ENCODE peak calls at places on chromosomes 4 and X, in ten cellular contexts. C, Z, D, O, F, U, H, W, K and P are unnamed samples.

GRCh38 chrX:81414630-81415029 is 212.7 kb downstream of the SH3BGRL start:
- DNase-seq in C (no peak), Z (peak), D (no peak), O (no peak), F (no peak), U (no peak), H (no peak), W (no peak), K (no peak), P (no peak)

GRCh38 chr4:176981074-176981473 is 188.4 kb upstream of the VEGFC start:
- DNase-seq in C (no peak), Z (no peak), D (no peak), O (no peak), F (no peak), U (no peak), H (no peak), W (no peak), K (no peak), P (no peak)

GRCh38 chr4:32140636-32141035 is 1420.5 kb downstream of the PCDH7 start:
- DNase-seq in C (peak), Z (peak), D (no peak), O (peak), F (no peak), U (no peak), H (peak), W (no peak), K (no peak), P (no peak)

GRCh38 chr4:145216532-145216931 is 36.1 kb upstream of the OTUD4 start:
- DNase-seq in C (no peak), Z (peak), D (no peak), O (peak), F (no peak), U (peak), H (peak), W (no peak), K (no peak), P (no peak)

GRCh38 chrX:24668111-24668510 is 21.0 kb upstream of the PCYT1B start:
- DNase-seq in C (no peak), Z (peak), D (no peak), O (no peak), F (no peak), U (no peak), H (no peak), W (no peak), K (no peak), P (no peak)

GRCh38 chrX:14228611-14229010 is 198.9 kb upstream of the GEMIN8 start:
- DNase-seq in C (no peak), Z (no peak), D (no peak), O (no peak), F (no peak), U (no peak), H (no peak), W (no peak), K (no peak), P (no peak)

GRCh38 chrX:110082156-110082555 is 79.2 kb downstream of the TMEM164 start:
- DNase-seq in C (no peak), Z (peak), D (no peak), O (no peak), F (no peak), U (no peak), H (no peak), W (no peak), K (no peak), P (no peak)

GRCh38 chrX:101507986-101508385 is 22.7 kb downstream of the ARMCX4 start:
- DNase-seq in C (no peak), Z (no peak), D (no peak), O (no peak), F (no peak), U (no peak), H (no peak), W (no peak), K (no peak), P (no peak)

GRCh38 chr4:129218897-129219296 is 122.9 kb downstream of the C4orf33 start:
- DNase-seq in C (no peak), Z (peak), D (no peak), O (no peak), F (no peak), U (no peak), H (no peak), W (no peak), K (no peak), P (no peak)

GRCh38 chr4:126611900-126612299 is 1020.9 kb upstream of the INTU start:
- DNase-seq in C (no peak), Z (peak), D (no peak), O (no peak), F (no peak), U (no peak), H (no peak), W (no peak), K (no peak), P (no peak)

GRCh38 chr4:186201535-186202230 is 10.3 kb downstream of the CYP4V2 start:
- DNase-seq in C (peak), Z (peak), D (no peak), O (peak), F (no peak), U (peak), H (peak), W (peak), K (peak), P (peak)

GRCh38 chr4:174454815-174455473 is 67.3 kb downstream of the HPGD start:
- DNase-seq in C (no peak), Z (no peak), D (peak), O (no peak), F (no peak), U (no peak), H (no peak), W (no peak), K (no peak), P (no peak)

GRCh38 chr4:77154761-77155499 is 2.1 kb upstream of the CCNG2 start:
- DNase-seq in C (no peak), Z (no peak), D (no peak), O (peak), F (no peak), U (no peak), H (no peak), W (no peak), K (no peak), P (no peak)

GRCh38 chrX:86348669-86349068 is 200.4 kb downstream of the DACH2 start:
- DNase-seq in C (no peak), Z (no peak), D (no peak), O (no peak), F (no peak), U (no peak), H (no peak), W (no peak), K (no peak), P (peak)

GRCh38 chr4:37781134-37781455 is 45.4 kb upstream of the PGM2 start:
- DNase-seq in C (no peak), Z (no peak), D (no peak), O (no peak), F (no peak), U (no peak), H (no peak), W (no peak), K (no peak), P (no peak)

GRCh38 chr4:74794341-74794801 is at the start of gene BTC:
- DNase-seq in C (peak), Z (peak), D (peak), O (peak), F (peak), U (peak), H (peak), W (peak), K (peak), P (peak)

GRCh38 chrX:12026481-12026880 is 111.8 kb upstream of the FRMPD4 start:
- DNase-seq in C (no peak), Z (no peak), D (no peak), O (no peak), F (no peak), U (no peak), H (no peak), W (no peak), K (no peak), P (no peak)

GRCh38 chrX:103361798-103362197 is 5.5 kb downstream of the TCEAL9 start:
- DNase-seq in C (no peak), Z (no peak), D (no peak), O (no peak), F (no peak), U (no peak), H (no peak), W (no peak), K (no peak), P (no peak)

GRCh38 chrX:71081348-71082148 is 13.4 kb upstream of the SNX12 start:
- DNase-seq in C (no peak), Z (peak), D (no peak), O (no peak), F (no peak), U (no peak), H (no peak), W (no peak), K (no peak), P (no peak)

GRCh38 chrX:110509778-110510510 is 151.3 kb downstream of the RTL9 start:
- DNase-seq in C (no peak), Z (peak), D (no peak), O (no peak), F (no peak), U (no peak), H (no peak), W (no peak), K (no peak), P (no peak)

GRCh38 chrX:85685843-85686242 is 306.4 kb upstream of the POF1B start:
- DNase-seq in C (no peak), Z (no peak), D (no peak), O (no peak), F (no peak), U (no peak), H (no peak), W (no peak), K (no peak), P (no peak)

GRCh38 chr4:10506077-10506476 is 48.9 kb upstream of the ZNF518B start:
- DNase-seq in C (no peak), Z (no peak), D (no peak), O (no peak), F (no peak), U (no peak), H (no peak), W (no peak), K (no peak), P (no peak)

GRCh38 chrX:154486052-154486395 is 391 bp downstream of the UBL4A start:
- DNase-seq in C (peak), Z (no peak), D (peak), O (peak), F (peak), U (no peak), H (peak), W (no peak), K (peak), P (peak)

GRCh38 chr4:98261291-98262271 is at the start of gene RAP1GDS1:
- DNase-seq in C (peak), Z (peak), D (peak), O (peak), F (peak), U (peak), H (peak), W (no peak), K (peak), P (peak)

GRCh38 chrX:41730101-41730500 is 6.1 kb downstream of the GPR82 start:
- DNase-seq in C (no peak), Z (peak), D (no peak), O (no peak), F (no peak), U (no peak), H (no peak), W (no peak), K (no peak), P (no peak)

GRCh38 chrX:138756234-138756633 is 44.7 kb upstream of the FGF13 start:
- DNase-seq in C (peak), Z (peak), D (peak), O (no peak), F (no peak), U (no peak), H (no peak), W (peak), K (no peak), P (peak)

GRCh38 chr4:61773655-61774245 is 573.6 kb downstream of the ADGRL3 start:
- DNase-seq in C (no peak), Z (no peak), D (no peak), O (no peak), F (no peak), U (no peak), H (no peak), W (no peak), K (no peak), P (no peak)

GRCh38 chrX:124594017-124594651 is 247.8 kb downstream of the SH2D1A start:
- DNase-seq in C (peak), Z (no peak), D (no peak), O (no peak), F (no peak), U (no peak), H (no peak), W (no peak), K (no peak), P (no peak)

GRCh38 chr4:182219400-182219799 is 23.8 kb upstream of the TENM3 start:
- DNase-seq in C (no peak), Z (peak), D (no peak), O (no peak), F (no peak), U (no peak), H (no peak), W (no peak), K (no peak), P (no peak)

GRCh38 chr4:5804656-5805055 is 88.2 kb downstream of the CRMP1 start:
- DNase-seq in C (no peak), Z (no peak), D (no peak), O (no peak), F (no peak), U (no peak), H (no peak), W (no peak), K (no peak), P (no peak)

GRCh38 chr4:6423575-6423974 is 48.8 kb downstream of the PPP2R2C start:
- DNase-seq in C (no peak), Z (no peak), D (no peak), O (no peak), F (no peak), U (no peak), H (peak), W (no peak), K (no peak), P (no peak)

GRCh38 chr4:36286481-36286871 is 5.1 kb downstream of the DTHD1 start:
- DNase-seq in C (no peak), Z (no peak), D (no peak), O (no peak), F (no peak), U (no peak), H (no peak), W (no peak), K (no peak), P (no peak)

GRCh38 chrX:103791233-103791632 is 14.6 kb downstream of the PLP1 start:
- DNase-seq in C (no peak), Z (no peak), D (no peak), O (no peak), F (no peak), U (no peak), H (no peak), W (no peak), K (no peak), P (no peak)

GRCh38 chrX:9829308-9830267 is 43.4 kb downstream of the SHROOM2 start:
- DNase-seq in C (peak), Z (peak), D (no peak), O (peak), F (no peak), U (peak), H (peak), W (no peak), K (no peak), P (no peak)

GRCh38 chrX:10932842-10933440 is 178.2 kb upstream of the HCCS start:
- DNase-seq in C (no peak), Z (no peak), D (no peak), O (no peak), F (no peak), U (no peak), H (no peak), W (no peak), K (no peak), P (no peak)

GRCh38 chr4:10013722-10014121 is 7.6 kb downstream of the SLC2A9 start:
- DNase-seq in C (peak), Z (peak), D (no peak), O (peak), F (no peak), U (peak), H (peak), W (no peak), K (peak), P (peak)

GRCh38 chr4:69321153-69321729 is 41.0 kb downstream of the UGT2B28 start:
- DNase-seq in C (no peak), Z (no peak), D (no peak), O (peak), F (no peak), U (no peak), H (no peak), W (no peak), K (peak), P (no peak)

DNA sequence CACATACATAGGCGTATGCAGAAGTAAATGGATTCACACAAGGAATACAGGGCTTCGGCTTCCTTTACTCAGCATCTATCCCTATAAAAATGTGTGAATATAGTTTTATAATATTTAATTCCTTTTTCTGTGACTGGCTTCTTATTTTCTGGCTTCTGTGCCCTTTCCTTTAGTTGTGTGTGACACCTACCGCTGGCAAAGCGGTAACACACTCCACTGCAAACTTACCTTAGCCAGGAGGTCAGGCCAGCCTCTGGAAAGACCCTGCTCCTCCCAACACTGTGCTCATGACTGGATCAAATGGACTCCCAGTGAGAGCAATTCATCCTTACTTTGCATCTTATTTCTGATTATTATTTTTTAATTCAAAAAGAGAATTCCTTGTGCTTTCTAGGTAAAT is 244.2 kb downstream of the ANK2 start:
- DNase-seq in C (no peak), Z (peak), D (no peak), O (no peak), F (no peak), U (no peak), H (no peak), W (no peak), K (no peak), P (no peak)
- TF ChIP-seq CTCF in C (peak), Z (peak), D (no peak), O (no peak), F (no peak), U (no peak), H (no peak), W (no peak), K (peak), P (no peak)

DNA sequence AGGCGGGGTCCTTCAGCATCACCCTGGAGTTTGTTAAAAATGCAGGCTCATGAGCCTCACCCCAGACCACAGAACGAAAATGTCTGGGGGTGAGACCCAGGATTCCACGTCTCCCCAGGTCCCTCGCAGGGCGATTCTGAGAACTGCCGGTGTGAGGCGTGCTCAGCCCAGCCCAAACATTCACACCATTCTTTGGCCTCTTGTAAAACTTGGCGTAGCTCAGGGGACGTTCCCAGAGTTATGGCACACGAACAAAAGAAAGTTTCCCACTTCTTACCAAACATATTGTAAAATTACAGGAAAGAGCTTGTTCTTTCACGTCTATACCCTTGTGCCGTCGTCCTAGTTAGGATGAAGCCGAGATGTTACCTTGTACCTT is 12.9 kb downstream of the CD99 start:
- DNase-seq in C (no peak), Z (peak), D (peak), O (no peak), F (peak), U (no peak), H (no peak), W (no peak), K (no peak), P (no peak)
- TF ChIP-seq CTCF in C (no peak), Z (peak), D (peak), O (no peak), F (peak), U (no peak), H (no peak), W (no peak), K (peak), P (no peak)

DNA sequence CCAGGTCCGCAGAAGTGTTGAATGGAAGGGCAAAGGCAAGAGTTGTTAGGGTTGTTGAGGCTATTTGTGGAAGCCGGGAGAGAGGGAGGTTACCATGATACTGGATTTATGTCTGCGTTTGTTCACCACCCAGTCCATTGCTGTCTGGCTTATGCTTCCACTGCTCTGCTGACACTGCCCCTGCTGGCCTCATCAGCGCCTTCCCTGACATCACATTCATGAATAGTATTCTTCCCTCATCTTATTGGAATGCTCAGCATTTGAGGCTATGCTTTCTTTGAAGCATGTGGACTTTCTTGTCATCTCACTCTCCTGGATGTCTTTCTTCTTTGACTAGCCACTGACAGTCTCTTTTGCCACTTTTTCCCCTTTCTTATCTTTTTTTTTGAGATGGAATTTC is 10.3 kb downstream of the GNL3L start:
- DNase-seq in C (peak), Z (peak), D (no peak), O (no peak), F (no peak), U (no peak), H (no peak), W (no peak), K (no peak), P (no peak)
- TF ChIP-seq CTCF in C (no peak), Z (peak), D (no peak), O (no peak), F (no peak), U (no peak), H (no peak), W (no peak), K (no peak), P (no peak)

DNA sequence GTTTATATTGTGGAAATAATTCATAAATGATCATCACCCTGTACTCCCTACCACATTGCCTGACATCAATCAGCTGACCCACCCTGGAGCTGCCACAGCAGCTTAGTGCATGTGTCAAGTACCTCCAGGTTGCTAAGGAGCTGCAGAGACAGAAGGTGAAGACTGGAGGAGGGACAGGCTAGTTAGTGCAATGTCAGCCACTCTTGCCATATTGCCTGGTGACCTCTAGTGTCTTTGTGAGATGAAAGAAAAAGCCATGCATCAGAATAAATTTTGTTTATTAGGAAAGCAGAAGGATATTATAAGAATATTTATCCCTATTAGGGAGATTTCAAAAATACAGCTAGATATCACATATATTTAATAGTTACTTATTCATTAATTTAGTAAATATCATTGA is 243.9 kb upstream of the FAT4 start:
- DNase-seq in C (no peak), Z (no peak), D (no peak), O (peak), F (no peak), U (no peak), H (no peak), W (no peak), K (no peak), P (peak)
- TF ChIP-seq CTCF in C (no peak), Z (no peak), D (no peak), O (no peak), F (no peak), U (no peak), H (no peak), W (no peak), K (no peak), P (no peak)

GRCh38 chrX:131827935-131828334 is 195.2 kb upstream of the STK26 start:
- DNase-seq in C (no peak), Z (peak), D (no peak), O (peak), F (no peak), U (no peak), H (peak), W (no peak), K (no peak), P (peak)
- TF ChIP-seq CTCF in C (no peak), Z (no peak), D (no peak), O (peak), F (no peak), U (peak), H (no peak), W (peak), K (no peak), P (no peak)

GRCh38 chr4:8837181-8837811 is 34.3 kb downstream of the HMX1 start:
- DNase-seq in C (no peak), Z (no peak), D (peak), O (no peak), F (peak), U (no peak), H (no peak), W (no peak), K (peak), P (no peak)

GRCh38 chr4:8840816-8841455 is 30.7 kb downstream of the HMX1 start:
- DNase-seq in C (no peak), Z (no peak), D (peak), O (no peak), F (peak), U (no peak), H (no peak), W (no peak), K (peak), P (no peak)

GRCh38 chr4:8840006-8840793 is 31.4 kb downstream of the HMX1 start:
- DNase-seq in C (no peak), Z (no peak), D (peak), O (no peak), F (peak), U (no peak), H (no peak), W (no peak), K (peak), P (no peak)

GRCh38 chr4:8838296-8838695 is 33.3 kb downstream of the HMX1 start:
- DNase-seq in C (no peak), Z (no peak), D (no peak), O (no peak), F (no peak), U (no peak), H (no peak), W (no peak), K (no peak), P (no peak)

GRCh38 chr4:8838911-8839431 is 32.7 kb downstream of the HMX1 start:
- DNase-seq in C (no peak), Z (no peak), D (peak), O (no peak), F (peak), U (no peak), H (no peak), W (no peak), K (peak), P (no peak)
- TF ChIP-seq CTCF in C (no peak), Z (no peak), D (no peak), O (no peak), F (no peak), U (no peak), H (no peak), W (no peak), K (no peak), P (no peak)

GRCh38 chr4:2243682-2244380 is 1.9 kb upstream of the HAUS3 start:
- DNase-seq in C (peak), Z (peak), D (peak), O (peak), F (peak), U (no peak), H (peak), W (peak), K (peak), P (peak)
- TF ChIP-seq CTCF in C (peak), Z (peak), D (peak), O (peak), F (peak), U (peak), H (peak), W (peak), K (peak), P (no peak)